ENCODE peak calls at places on chromosomes 6 and 20, in four cellular contexts. D, S, N and K are unnamed samples.

GRCh38 chr6:112464901-112465661 is 118.0 kb downstream of the RFPL4B start:
- DNase-seq in D (no peak), S (no peak), N (no peak), K (no peak)

GRCh38 chr6:35487653-35488516 is 9.0 kb downstream of the TEAD3 start:
- DNase-seq in D (peak), S (peak), N (peak), K (no peak)

GRCh38 chr20:14775778-14776177 is 438.4 kb upstream of the FLRT3 start:
- DNase-seq in D (no peak), S (peak), N (no peak), K (peak)

GRCh38 chr6:4435981-4436445 is 300.6 kb upstream of the ECI2 start:
- DNase-seq in D (no peak), S (no peak), N (no peak), K (no peak)

GRCh38 chr6:168157272-168158007 is 78.4 kb upstream of the FRMD1 start:
- DNase-seq in D (peak), S (peak), N (no peak), K (no peak)

GRCh38 chr20:36342721-36343120 is 36.6 kb downstream of the DLGAP4 start:
- DNase-seq in D (no peak), S (no peak), N (no peak), K (no peak)

GRCh38 chr6:121694389-121695185 is 259.1 kb downstream of the GJA1 start:
- DNase-seq in D (no peak), S (peak), N (no peak), K (no peak)

GRCh38 chr20:329325-329695 is 4.0 kb downstream of the SOX12 start:
- DNase-seq in D (peak), S (no peak), N (no peak), K (no peak)

GRCh38 chr6:22784611-22785010 is 215.2 kb downstream of the HDGFL1 start:
- DNase-seq in D (no peak), S (peak), N (no peak), K (no peak)

GRCh38 chr6:169215201-169215661 is 38.4 kb downstream of the THBS2 start:
- DNase-seq in D (no peak), S (peak), N (peak), K (no peak)

GRCh38 chr20:34299925-34300806 is 3.0 kb downstream of the AHCY start:
- DNase-seq in D (no peak), S (no peak), N (no peak), K (no peak)

GRCh38 chr6:3627501-3627900 is 124.0 kb downstream of the PXDC1 start:
- DNase-seq in D (no peak), S (no peak), N (no peak), K (no peak)

GRCh38 chr20:8547035-8547649 is 415.1 kb downstream of the PLCB1 start:
- DNase-seq in D (no peak), S (no peak), N (no peak), K (no peak)

GRCh38 chr6:27862396-27863061 is 49.7 kb downstream of the OR2B2 start:
- DNase-seq in D (no peak), S (no peak), N (no peak), K (no peak)

GRCh38 chr20:31476648-31477220 is 1.6 kb downstream of the REM1 start:
- DNase-seq in D (no peak), S (no peak), N (no peak), K (no peak)
- H3K4me3 ChIP-seq in D (no peak), S (no peak), N (no peak), K (no peak)

DNA sequence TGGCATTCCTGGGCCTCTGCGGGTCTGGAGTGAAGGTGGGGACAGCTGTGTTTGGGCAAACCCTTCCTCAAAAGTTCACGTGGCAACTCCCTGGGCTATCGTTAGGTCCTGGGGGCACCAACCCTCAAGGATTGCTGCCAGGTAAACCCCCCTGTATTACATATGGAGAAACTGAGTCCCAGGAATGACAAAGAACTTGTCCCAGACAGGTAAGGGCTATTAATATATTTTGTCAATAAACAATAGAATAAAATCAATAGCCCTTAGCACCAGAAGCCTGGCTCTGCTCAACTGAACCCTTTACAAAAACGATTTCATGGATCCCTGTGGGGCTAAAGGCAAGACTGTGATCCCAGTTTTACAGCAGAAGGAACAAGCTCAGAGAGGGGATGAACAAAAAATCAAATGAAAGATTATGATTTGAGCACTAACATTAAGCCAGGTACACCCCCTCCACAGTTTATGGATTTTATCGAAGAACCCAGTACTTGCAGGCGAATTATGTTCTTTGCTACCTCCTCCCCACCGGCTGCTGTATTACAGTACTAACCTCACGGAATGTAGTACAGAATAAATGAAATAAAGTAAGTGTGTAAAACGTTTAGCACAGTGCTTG is 2.7 kb downstream of the ID1 start:
- DNase-seq in D (no peak), S (peak), N (no peak), K (no peak)
- H3K4me3 ChIP-seq in D (peak), S (peak), N (peak), K (peak)

GRCh38 chr6:82836022-82836575 is 229.5 kb downstream of the UBE3D start:
- DNase-seq in D (no peak), S (no peak), N (no peak), K (no peak)
- H3K4me3 ChIP-seq in D (no peak), S (no peak), N (no peak), K (no peak)

DNA sequence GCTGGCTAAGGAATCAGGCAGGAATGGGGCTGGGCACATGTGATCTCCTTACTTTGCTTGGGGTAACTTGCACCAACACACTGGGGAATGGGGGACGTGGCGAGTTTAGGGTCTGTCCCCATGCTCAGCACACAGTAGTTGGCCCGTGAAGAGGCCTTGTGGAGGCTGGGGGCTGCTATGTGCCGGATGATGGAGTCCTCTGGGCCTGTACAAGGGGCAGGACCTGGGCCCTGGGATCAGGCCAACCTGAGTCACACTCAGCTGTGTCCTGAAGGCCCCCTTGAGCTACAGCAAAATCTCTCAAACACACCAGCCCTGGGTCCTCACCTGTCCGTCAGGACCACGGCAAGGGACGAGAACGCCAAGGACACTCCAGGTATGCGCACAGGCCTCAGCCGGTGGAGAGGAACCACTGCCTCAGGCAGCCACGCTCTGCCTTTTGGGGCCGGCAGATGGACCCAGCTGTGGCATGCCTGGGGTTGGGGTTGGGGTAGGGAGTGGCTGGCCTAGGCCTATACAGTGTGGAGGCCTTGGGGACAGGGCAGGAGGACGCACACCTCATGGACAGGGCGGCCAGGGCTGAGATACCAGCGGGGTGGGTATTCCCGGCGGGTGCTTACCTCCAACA is 11.1 kb downstream of the UCKL1 start:
- DNase-seq in D (no peak), S (no peak), N (no peak), K (no peak)
- H3K4me3 ChIP-seq in D (no peak), S (no peak), N (no peak), K (no peak)

DNA sequence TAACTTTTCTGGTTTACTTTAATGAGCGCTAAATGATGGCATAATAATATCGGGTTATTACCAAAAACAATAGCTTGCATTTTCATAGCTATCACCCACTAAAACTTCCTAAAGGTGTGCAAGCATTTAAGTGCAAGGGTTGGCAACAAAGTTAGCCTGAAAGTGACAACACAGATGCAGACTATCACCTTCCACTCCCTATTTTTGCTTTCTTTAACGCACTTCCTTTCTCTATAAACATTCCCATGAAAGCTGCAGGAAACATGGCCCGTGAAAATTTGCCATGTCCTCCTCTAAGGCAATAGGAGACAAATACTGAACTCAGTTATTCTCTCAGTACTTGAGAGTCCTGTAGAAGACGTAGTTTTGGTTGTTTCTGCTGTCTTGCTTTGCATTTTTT is 2.7 kb downstream of the MYCT1 start:
- DNase-seq in D (no peak), S (no peak), N (no peak), K (no peak)
- H3K4me3 ChIP-seq in D (no peak), S (no peak), N (peak), K (no peak)

DNA sequence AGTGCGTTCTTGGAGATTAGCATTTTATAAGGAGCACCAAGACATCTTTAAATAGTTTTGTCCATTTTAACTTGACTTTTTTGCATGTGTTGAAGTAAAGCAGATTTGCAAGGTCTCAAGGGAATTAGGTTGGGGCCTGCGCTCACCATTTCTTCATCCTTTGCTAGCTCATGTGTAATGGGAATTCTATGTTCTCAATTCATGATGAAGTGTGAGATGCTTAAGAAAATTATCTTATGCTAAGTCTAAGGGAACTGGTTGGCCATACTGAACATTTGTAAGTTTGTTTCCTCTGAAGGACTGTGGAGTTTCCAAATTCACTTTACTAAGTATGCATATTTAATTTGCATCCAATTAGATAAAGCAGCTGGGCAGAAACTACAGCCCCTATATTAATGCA is 108.4 kb upstream of the AKAP12 start:
- DNase-seq in D (no peak), S (no peak), N (no peak), K (no peak)
- H3K4me3 ChIP-seq in D (no peak), S (no peak), N (no peak), K (no peak)